ENCODE peak calls at places on chromosome 9, in six cellular contexts. J is GM04503; D is germinal center; X is stimulated activated naive CD8-positive, alpha-beta T cell treated with anti-CD3 and anti-CD28 coated beads, Interleukin-15, Interleukin-2, amounts not matched to agents 100 U/mL and 50 U/mL, for 24 hours; W is activated CD4-positive, alpha-beta memory T cell treated with anti-CD3 and anti-CD28 coated beads, Interleukin-2, amount 10 ng/mL, durations not matched to agents 7 days and 5 days; T is activated gamma-delta T cell treated with Interleukin-2 at 50 U/mL for 16 hours. Y is an unnamed sample.

GRCh38 chr9:79384506-79384905 is 187.3 kb upstream of the TLE4 start:
- DNase-seq in W (no peak), X (no peak), D (no peak), T (no peak), J (no peak), Y (no peak)

GRCh38 chr9:69649566-69650260 is 22.5 kb downstream of the APBA1 start:
- DNase-seq in T (no peak), J (no peak), W (no peak), X (no peak), D (no peak), Y (no peak)

GRCh38 chr9:126164796-126165525 is 161.7 kb upstream of the MVB12B start:
- DNase-seq in J (no peak), X (no peak), T (no peak), D (no peak), W (peak), Y (no peak)

GRCh38 chr9:120439147-120439546 is 140.8 kb downstream of the CDK5RAP2 start:
- DNase-seq in X (peak), D (peak), T (no peak), J (no peak), W (peak), Y (no peak)

GRCh38 chr9:130682490-130683121 is 11.0 kb upstream of the EXOSC2 start:
- DNase-seq in J (no peak), W (peak), D (peak), X (peak), T (peak), Y (peak)

GRCh38 chr9:137881591-137882505 is 4.3 kb downstream of the CACNA1B start:
- DNase-seq in T (no peak), J (no peak), W (no peak), D (no peak), X (no peak), Y (no peak)

GRCh38 chr9:11194249-11194648 is 581.4 kb upstream of the PTPRD start:
- DNase-seq in J (no peak), X (no peak), T (no peak), D (no peak), W (no peak), Y (no peak)

GRCh38 chr9:110443146-110443877 is 105.6 kb upstream of the TXNDC8 start:
- DNase-seq in T (no peak), D (no peak), W (no peak), X (no peak), J (peak), Y (no peak)

GRCh38 chr9:30932226-30932625 is 1452.2 kb upstream of the ACO1 start:
- DNase-seq in X (no peak), D (no peak), J (no peak), W (no peak), T (no peak), Y (peak)

GRCh38 chr9:116501871-116502270 is 185.2 kb upstream of the TRIM32 start:
- DNase-seq in J (no peak), D (no peak), X (no peak), T (no peak), W (no peak), Y (no peak)

GRCh38 chr9:136429683-136430590 is 9.7 kb downstream of the INPP5E start:
- DNase-seq in W (no peak), J (no peak), X (no peak), T (no peak), D (no peak), Y (no peak)

GRCh38 chr9:117368684-117369230 is 46.1 kb downstream of the ASTN2 start:
- DNase-seq in X (no peak), J (no peak), D (no peak), W (no peak), T (no peak), Y (no peak)

GRCh38 chr9:130441031-130441430 is 3.7 kb upstream of the ASS1 start:
- DNase-seq in D (no peak), W (no peak), T (no peak), J (no peak), X (no peak), Y (no peak)

GRCh38 chr9:73093740-73094379 is 57.8 kb upstream of the ANXA1 start:
- DNase-seq in T (no peak), X (no peak), D (no peak), W (no peak), J (no peak), Y (no peak)

GRCh38 chr9:95793924-95794828 is 81.3 kb upstream of the ERCC6L2 start:
- DNase-seq in W (no peak), D (no peak), T (no peak), J (peak), X (no peak), Y (no peak)

GRCh38 chr9:125227761-125228160 is 13.4 kb downstream of the HSPA5 start:
- DNase-seq in D (no peak), W (no peak), J (no peak), T (no peak), X (no peak), Y (no peak)

GRCh38 chr9:24625097-24625496 is 79.4 kb upstream of the IZUMO3 start:
- DNase-seq in X (no peak), J (no peak), D (no peak), T (no peak), W (no peak), Y (no peak)

GRCh38 chr9:107952773-107953172 is 463.2 kb upstream of the KLF4 start:
- DNase-seq in J (no peak), T (no peak), X (no peak), W (no peak), D (no peak), Y (peak)

GRCh38 chr9:89661956-89662717 is 57.3 kb downstream of the GADD45G start:
- DNase-seq in W (no peak), X (no peak), T (no peak), D (no peak), J (peak), Y (no peak)

GRCh38 chr9:10843151-10843550 is 230.3 kb upstream of the PTPRD start:
- DNase-seq in T (no peak), W (no peak), D (no peak), J (no peak), X (no peak), Y (no peak)

GRCh38 chr9:98215821-98216220 is 23.4 kb upstream of the CORO2A start:
- DNase-seq in J (no peak), W (no peak), T (peak), X (no peak), D (no peak), Y (no peak)

GRCh38 chr9:31272456-31273295 is 1111.8 kb upstream of the ACO1 start:
- DNase-seq in T (no peak), J (no peak), D (no peak), X (no peak), W (no peak), Y (no peak)

GRCh38 chr9:85212209-85212608 is 529.5 kb downstream of the AGTPBP1 start:
- DNase-seq in W (no peak), T (no peak), D (no peak), J (no peak), X (no peak), Y (no peak)

GRCh38 chr9:87640385-87640795 is 85.5 kb upstream of the CTSL start:
- DNase-seq in W (no peak), D (no peak), X (no peak), T (no peak), J (peak), Y (no peak)

Y was measured in SW 1271.